ENCODE peak calls at places on chromosome 3, in eight cellular contexts. Y is KBM-7; C is uterus; I is SIG-M5; U is RWPE1; J is transverse colon; E is activated CD4-positive, CD25-positive, alpha-beta regulatory T cell; G is GM20000. N is an unnamed sample.

GRCh38 chr3:9598783-9599387 is 45.3 kb upstream of the LHFPL4 start:
- DNase-seq in Y (no peak), C (no peak), I (no peak), U (no peak), J (no peak), E (no peak), G (no peak), N (no peak)

GRCh38 chr3:154304116-154304786 is 20.0 kb downstream of the DHX36 start:
- DNase-seq in Y (no peak), C (no peak), I (no peak), U (no peak), J (no peak), E (no peak), G (no peak), N (no peak)

GRCh38 chr3:159032311-159032710 is 230.5 kb downstream of the MFSD1 start:
- DNase-seq in Y (no peak), C (no peak), I (no peak), U (no peak), J (no peak), E (no peak), G (no peak), N (no peak)

GRCh38 chr3:89841041-89841440 is 733.6 kb downstream of the EPHA3 start:
- DNase-seq in Y (no peak), C (no peak), I (no peak), U (peak), J (no peak), E (no peak), G (no peak), N (no peak)

GRCh38 chr3:128993461-128994172 is at the start of gene CFAP92:
- DNase-seq in Y (no peak), C (peak), I (no peak), U (peak), J (peak), E (peak), G (peak), N (peak)

GRCh38 chr3:59771760-59772159 is 721.9 kb upstream of the CFAP20DC start:
- DNase-seq in Y (no peak), C (no peak), I (no peak), U (peak), J (no peak), E (no peak), G (no peak), N (no peak)

GRCh38 chr3:188720215-188720614 is 451.6 kb upstream of the TPRG1 start:
- DNase-seq in Y (no peak), C (no peak), I (no peak), U (no peak), J (no peak), E (no peak), G (no peak), N (no peak)

GRCh38 chr3:152558386-152558785 is 276.5 kb upstream of the P2RY1 start:
- DNase-seq in Y (no peak), C (no peak), I (no peak), U (no peak), J (no peak), E (no peak), G (no peak), N (no peak)

GRCh38 chr3:183653209-183654064 is 18.0 kb downstream of the KLHL24 start:
- DNase-seq in Y (peak), C (no peak), I (no peak), U (no peak), J (no peak), E (no peak), G (no peak), N (no peak)

GRCh38 chr3:85572426-85572825 is 613.6 kb downstream of the CADM2 start:
- DNase-seq in Y (no peak), C (no peak), I (no peak), U (no peak), J (no peak), E (no peak), G (no peak), N (no peak)

GRCh38 chr3:177827517-177828249 is 630.4 kb upstream of the TBL1XR1 start:
- DNase-seq in Y (no peak), C (no peak), I (no peak), U (peak), J (no peak), E (no peak), G (no peak), N (no peak)

N was measured in GM12865.